ENCODE peak calls at places on chromosomes 2 and 18, in nine cellular contexts. P is PC-3, W is GM23338, K is GM23248, R is HCT116, S is Karpas-422, U is SK-N-SH, T is OCI-LY7, H is MM.1S. F is an unnamed sample.

GRCh38 chr2:38030590-38031326 is 45.2 kb downstream of the CYP1B1 start:
- DNase-seq in P (no peak), W (no peak), K (no peak), R (no peak), S (no peak), U (no peak), T (no peak), H (no peak), F (no peak)

GRCh38 chr18:36518839-36519238 is 221.3 kb downstream of the FHOD3 start:
- DNase-seq in P (no peak), W (no peak), K (no peak), R (no peak), S (no peak), U (no peak), T (no peak), H (no peak), F (no peak)

GRCh38 chr2:126859631-126860030 is 39.1 kb upstream of the TEX51 start:
- DNase-seq in P (no peak), W (no peak), K (no peak), R (no peak), S (no peak), U (no peak), T (no peak), H (no peak), F (no peak)

GRCh38 chr2:19256239-19256638 is 102.2 kb downstream of the OSR1 start:
- DNase-seq in P (peak; percentile 99), W (no peak), K (peak; percentile 89), R (peak; percentile 13), S (no peak), U (peak; percentile 9), T (no peak), H (no peak), F (no peak)

GRCh38 chr2:106339608-106340007 is 128.6 kb downstream of the RGPD3 start:
- DNase-seq in P (no peak), W (no peak), K (no peak), R (no peak), S (no peak), U (no peak), T (no peak), H (no peak), F (no peak)

GRCh38 chr2:37631698-37632097 is 39.7 kb downstream of the CDC42EP3 start:
- DNase-seq in P (no peak), W (no peak), K (no peak), R (no peak), S (no peak), U (no peak), T (no peak), H (no peak), F (no peak)

GRCh38 chr2:43305006-43305405 is 78.6 kb upstream of the ZFP36L2 start:
- DNase-seq in P (no peak), W (no peak), K (peak; percentile 34), R (no peak), S (no peak), U (no peak), T (no peak), H (no peak), F (peak; percentile 32)

GRCh38 chr2:219627105-219628100 is at the start of gene SLC4A3:
- DNase-seq in P (peak; percentile 51), W (peak; percentile 69), K (peak; percentile 67), R (no peak), S (no peak), U (peak; percentile 94), T (no peak), H (peak; percentile 16), F (peak; percentile 76)

GRCh38 chr2:144448389-144449027 is 71.4 kb downstream of the ZEB2 start:
- DNase-seq in P (no peak), W (no peak), K (no peak), R (no peak), S (no peak), U (no peak), T (no peak), H (no peak), F (no peak)

DNA sequence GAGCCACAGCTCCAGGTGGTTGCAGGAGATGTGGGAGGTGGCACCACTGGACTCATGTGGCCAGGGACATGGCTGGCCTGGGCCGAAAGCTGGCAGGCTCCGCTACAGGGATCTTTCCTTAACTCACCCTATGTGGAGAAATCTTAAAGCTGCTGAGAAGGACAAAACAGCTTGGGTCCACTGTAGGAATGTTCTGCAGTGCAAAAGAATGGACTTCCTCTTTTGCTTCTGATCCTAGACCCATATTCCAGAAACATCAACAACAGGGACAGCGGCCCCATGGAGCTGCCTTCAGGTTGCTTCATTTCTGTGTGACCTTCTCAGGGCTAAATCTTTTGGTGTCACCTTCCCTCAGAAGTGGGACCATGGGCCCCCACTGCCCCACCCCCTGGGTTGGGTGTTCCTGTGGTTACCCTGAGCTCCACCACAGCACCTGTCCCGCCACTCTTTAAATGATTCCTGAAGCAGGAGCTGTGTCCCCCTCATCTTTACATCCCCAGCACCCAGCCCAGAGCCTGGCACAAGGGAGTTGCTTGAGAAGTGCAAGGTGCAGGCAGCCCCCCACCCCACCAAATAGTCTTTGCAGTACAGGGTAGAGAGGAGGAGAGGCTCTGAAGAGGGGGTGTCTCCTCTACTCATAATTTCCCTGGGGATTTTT is 205.8 kb downstream of the ZBTB7C start:
- DNase-seq in P (no peak), W (no peak), K (no peak), R (no peak), S (no peak), U (no peak), T (no peak), H (no peak), F (no peak)
- H3K9me2 ChIP-seq in P (no peaks in the 10 kb centered on the region), W (no peaks in the 10 kb centered on the region), K (no peaks in the 10 kb centered on the region), R (no peaks in the 10 kb centered on the region), S (no peaks in the 10 kb centered on the region), U (no peaks in the 10 kb centered on the region), T (no peaks in the 10 kb centered on the region), H (no peaks in the 10 kb centered on the region), F (no peaks in the 10 kb centered on the region)

DNA sequence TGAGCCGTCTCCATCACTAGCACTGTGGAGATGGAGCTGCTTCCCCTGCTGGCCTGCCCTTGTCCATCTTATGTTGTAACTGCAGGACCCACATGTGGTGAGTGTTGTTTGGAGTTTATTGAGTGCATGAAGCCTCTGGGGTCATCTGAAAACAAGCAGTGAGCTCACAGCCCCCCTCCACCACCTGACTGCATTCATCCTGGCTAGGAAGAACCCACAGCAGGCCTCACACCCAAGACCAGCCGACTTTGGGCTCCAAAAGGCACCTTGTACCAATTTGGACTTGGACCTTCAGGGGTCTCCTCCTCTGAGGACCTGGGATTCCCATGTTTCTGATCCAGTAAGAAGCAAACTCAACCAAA is 116.1 kb downstream of the TWIST2 start:
- DNase-seq in P (no peak), W (no peak), K (no peak), R (no peak), S (no peak), U (no peak), T (no peak), H (no peak), F (no peak)
- H3K9me2 ChIP-seq in P (no peaks in the 10 kb centered on the region), W (no peaks in the 10 kb centered on the region), K (no peaks in the 10 kb centered on the region), R (no peaks in the 10 kb centered on the region), S (no peaks in the 10 kb centered on the region), U (no peaks in the 10 kb centered on the region), T (no peaks in the 10 kb centered on the region), H (no peaks in the 10 kb centered on the region), F (no peaks in the 10 kb centered on the region)

DNA sequence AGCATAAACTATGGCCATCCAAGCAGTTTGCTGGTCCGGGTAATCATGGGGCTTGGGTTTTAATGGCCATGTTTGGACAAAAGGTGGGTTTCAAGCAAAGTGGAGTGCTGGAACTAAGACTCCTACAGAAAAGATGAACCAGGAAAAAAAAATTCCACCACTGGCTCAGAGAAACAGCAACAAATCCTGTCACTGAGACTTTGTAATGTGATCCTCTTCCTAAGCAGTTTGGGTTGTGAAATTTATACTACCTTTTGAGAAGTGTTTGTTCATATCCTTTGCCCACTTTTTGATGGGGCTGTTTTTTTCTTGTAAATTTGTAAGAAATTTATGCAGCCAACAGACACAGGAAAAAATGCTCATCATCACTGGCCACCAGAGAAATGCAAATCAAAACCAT is 40.2 kb downstream of the MRPL33 start:
- DNase-seq in P (peak; percentile 24), W (no peak), K (no peak), R (no peak), S (no peak), U (no peak), T (no peak), H (no peak), F (no peak)
- H3K9me2 ChIP-seq in P (no peaks in the 10 kb centered on the region), W (no peaks in the 10 kb centered on the region), K (no peaks in the 10 kb centered on the region), R (no peaks in the 10 kb centered on the region), S (no peaks in the 10 kb centered on the region), U (no peaks in the 10 kb centered on the region), T (no peaks in the 10 kb centered on the region), H (no peaks in the 10 kb centered on the region), F (no peaks in the 10 kb centered on the region)

GRCh38 chr2:12737226-12738111 is 20.7 kb downstream of the TRIB2 start:
- DNase-seq in P (no peak), W (no peak), K (no peak), R (no peak), S (no peak), U (no peak), T (no peak), H (no peak), F (no peak)

GRCh38 chr2:12742891-12743290 is 26.2 kb downstream of the TRIB2 start:
- DNase-seq in P (no peak), W (no peak), K (no peak), R (no peak), S (no peak), U (no peak), T (no peak), H (no peak), F (no peak)

GRCh38 chr2:12738112-12738485 is 21.4 kb downstream of the TRIB2 start:
- DNase-seq in P (no peak), W (no peak), K (no peak), R (no peak), S (no peak), U (no peak), T (no peak), H (no peak), F (no peak)

GRCh38 chr2:12741361-12741760 is 24.6 kb downstream of the TRIB2 start:
- DNase-seq in P (no peak), W (no peak), K (no peak), R (no peak), S (peak; percentile 38), U (peak; percentile 49), T (no peak), H (no peak), F (no peak)

GRCh38 chr2:12739721-12740254 is 23.1 kb downstream of the TRIB2 start:
- DNase-seq in P (no peak), W (no peak), K (no peak), R (no peak), S (peak; percentile 45), U (no peak), T (no peak), H (no peak), F (no peak)
- H3K9me2 ChIP-seq in P (no peaks in the 10 kb centered on the region), W (no peaks in the 10 kb centered on the region), K (no peaks in the 10 kb centered on the region), R (no peaks in the 10 kb centered on the region), S (no peaks in the 10 kb centered on the region), U (no peaks in the 10 kb centered on the region), T (no peaks in the 10 kb centered on the region), H (no peaks in the 10 kb centered on the region), F (no peaks in the 10 kb centered on the region)

DNA sequence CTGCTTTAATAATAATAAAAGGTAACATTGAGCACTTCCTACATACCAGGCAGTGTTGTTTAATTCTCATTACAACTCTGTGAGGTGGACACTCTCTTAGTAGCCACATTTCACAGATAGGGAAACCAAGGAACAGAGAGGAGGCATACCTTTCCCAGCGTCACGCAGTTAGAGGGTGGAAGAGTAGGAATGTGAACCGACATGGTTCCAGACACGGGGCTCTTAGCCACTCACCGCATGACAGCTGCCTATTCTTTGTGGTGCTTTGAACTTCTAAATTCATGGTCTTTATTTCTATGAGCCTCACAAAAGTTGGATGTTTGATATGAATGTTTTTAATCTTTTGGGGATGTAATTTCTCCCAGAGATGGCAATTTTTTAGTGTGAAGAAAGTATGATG is 76.0 kb downstream of the OSBPL6 start:
- DNase-seq in P (no peak), W (no peak), K (no peak), R (no peak), S (no peak), U (no peak), T (no peak), H (no peak), F (no peak)
- H3K9me2 ChIP-seq in P (no peaks in the 10 kb centered on the region), W (no peaks in the 10 kb centered on the region), K (no peaks in the 10 kb centered on the region), R (no peaks in the 10 kb centered on the region), S (no peaks in the 10 kb centered on the region), U (no peaks in the 10 kb centered on the region), T (no peaks in the 10 kb centered on the region), H (no peaks in the 10 kb centered on the region), F (no peaks in the 10 kb centered on the region)

F was measured in hepatocyte.